ENCODE peak calls at places on chromosomes 6 and 20, in eight cellular contexts. F, R, C, Q, Y, W, Z and X are unnamed samples.

GRCh38 chr6:102763886-102764285 is 1370.4 kb downstream of the GRIK2 start:
- DNase-seq in F (no peak), Q (no peak), Z (no peak), W (no peak), Y (no peak), R (peak), C (no peak), X (no peak)

GRCh38 chr20:13507646-13508045 is 131.1 kb downstream of the TASP1 start:
- DNase-seq in Y (no peak), C (no peak), F (no peak), W (no peak), Z (no peak), Q (no peak), R (no peak), X (no peak)

GRCh38 chr6:53513519-53513966 is 31.4 kb downstream of the GCLC start:
- DNase-seq in Z (no peak), R (no peak), W (no peak), Q (no peak), F (no peak), Y (no peak), C (no peak), X (no peak)

GRCh38 chr6:13681305-13682061 is 30.2 kb downstream of the RANBP9 start:
- DNase-seq in W (no peak), C (no peak), Y (no peak), Q (no peak), R (no peak), F (no peak), Z (no peak), X (no peak)

GRCh38 chr6:128487746-128488145 is 32.7 kb downstream of the PTPRK start:
- DNase-seq in C (peak), Y (no peak), F (no peak), W (no peak), Q (no peak), Z (no peak), R (no peak), X (no peak)

GRCh38 chr6:44179072-44179536 is 20.5 kb downstream of the CAPN11 start:
- DNase-seq in Z (no peak), Y (no peak), Q (no peak), W (no peak), F (peak), R (peak), C (peak), X (no peak)

GRCh38 chr6:151576658-151577057 is 82.8 kb downstream of the CCDC170 start:
- DNase-seq in R (no peak), F (no peak), Q (no peak), W (no peak), C (no peak), Y (peak), Z (no peak), X (no peak)

GRCh38 chr6:127514396-127515227 is 4.5 kb downstream of the MTCL3 start:
- DNase-seq in W (no peak), Z (no peak), Y (peak), F (no peak), C (peak), Q (peak), R (no peak), X (peak)

GRCh38 chr6:15509335-15509933 is 153.4 kb downstream of the DTNBP1 start:
- DNase-seq in C (peak), W (no peak), F (no peak), Z (no peak), Q (no peak), Y (no peak), R (peak), X (no peak)

GRCh38 chr20:32635764-32636163 is 38.0 kb downstream of the C20orf203 start:
- DNase-seq in Q (no peak), F (no peak), C (peak), Z (no peak), Y (no peak), R (no peak), W (no peak), X (no peak)

GRCh38 chr20:22796465-22797077 is 212.2 kb upstream of the FOXA2 start:
- DNase-seq in Q (no peak), C (peak), W (no peak), Y (no peak), Z (peak), F (no peak), R (peak), X (no peak)

GRCh38 chr6:170174124-170174770 is 116.6 kb downstream of the DLL1 start:
- DNase-seq in R (no peak), Q (no peak), Z (no peak), C (no peak), W (no peak), Y (no peak), F (no peak), X (no peak)

GRCh38 chr20:4303136-4303535 is 287.8 kb upstream of the RNF24 start:
- DNase-seq in C (no peak), F (no peak), R (no peak), Y (no peak), W (no peak), Q (no peak), Z (no peak), X (no peak)

GRCh38 chr20:61364147-61364546 is 112.1 kb downstream of the CDH4 start:
- DNase-seq in Z (no peak), Q (no peak), C (no peak), F (no peak), Y (no peak), W (no peak), R (no peak), X (no peak)

GRCh38 chr6:79671605-79672266 is 40.6 kb downstream of the SH3BGRL2 start:
- DNase-seq in F (peak), Q (peak), Z (no peak), R (peak), C (peak), Y (no peak), W (no peak), X (peak)

GRCh38 chr20:44405246-44405645 is 49.7 kb downstream of the HNF4A start:
- DNase-seq in Y (no peak), F (no peak), R (no peak), Q (no peak), Z (no peak), W (no peak), C (no peak), X (no peak)

GRCh38 chr6:53833147-53833546 is 38.3 kb downstream of the LRRC1 start:
- DNase-seq in R (no peak), C (peak), F (no peak), Y (no peak), W (no peak), Q (no peak), Z (no peak), X (no peak)

GRCh38 chr6:38678178-38678760 is 24.7 kb downstream of the GLO1 start:
- DNase-seq in F (no peak), R (no peak), Q (no peak), C (no peak), Z (no peak), W (no peak), Y (no peak), X (no peak)

GRCh38 chr20:59273699-59274380 is 26.6 kb upstream of the EDN3 start:
- DNase-seq in Z (no peak), F (no peak), Y (no peak), W (no peak), R (no peak), Q (no peak), C (no peak), X (no peak)

GRCh38 chr6:13508711-13509705 is 21.6 kb upstream of the GFOD1 start:
- DNase-seq in Q (no peak), C (no peak), R (peak), Y (no peak), Z (peak), F (no peak), W (no peak), X (no peak)

GRCh38 chr6:7723041-7723447 is 2.9 kb upstream of the BMP6 start:
- DNase-seq in F (peak), C (peak), Y (peak), R (peak), W (no peak), Z (peak), Q (peak), X (peak)

GRCh38 chr20:47125553-47126373 is 230.7 kb downstream of the ZMYND8 start:
- DNase-seq in C (peak), Q (no peak), W (no peak), F (no peak), Y (no peak), Z (no peak), R (no peak), X (no peak)

GRCh38 chr6:117906905-117907599 is at the start of gene SLC35F1:
- DNase-seq in Y (peak), W (no peak), Q (peak), F (peak), C (peak), Z (no peak), R (peak), X (peak)

GRCh38 chr6:108947114-108947854 is 99.1 kb downstream of the ARMC2 start:
- DNase-seq in F (no peak), Y (no peak), Q (no peak), R (peak), Z (peak), W (no peak), C (peak), X (no peak)

GRCh38 chr20:44495802-44496481 is 20.3 kb downstream of the TTPAL start:
- DNase-seq in Q (no peak), W (no peak), C (peak), R (peak), Y (no peak), F (peak), Z (peak), X (peak)

GRCh38 chr6:168089186-168090063 is 10.4 kb upstream of the FRMD1 start:
- DNase-seq in F (no peak), Z (no peak), Y (no peak), Q (no peak), C (no peak), R (peak), W (no peak), X (no peak)

GRCh38 chr6:63352587-63353281 is 33.0 kb upstream of the LGSN start:
- DNase-seq in W (no peak), Z (no peak), Q (no peak), Y (no peak), C (peak), R (peak), F (peak), X (no peak)

GRCh38 chr20:20083796-20084195 is 31.5 kb downstream of the CFAP61 start:
- DNase-seq in Y (no peak), F (peak), C (peak), Q (no peak), W (no peak), Z (no peak), R (peak), X (no peak)

GRCh38 chr20:20611165-20611564 is 101.3 kb downstream of the RALGAPA2 start:
- DNase-seq in R (no peak), W (no peak), Q (no peak), F (no peak), Y (no peak), Z (no peak), C (no peak), X (no peak)

GRCh38 chr6:7229376-7230326 is 83.3 kb downstream of the SSR1 start:
- DNase-seq in Z (no peak), Y (no peak), F (no peak), C (no peak), R (no peak), W (no peak), Q (no peak), X (no peak)

GRCh38 chr20:5663396-5663795 is 86.8 kb upstream of the SHLD1 start:
- DNase-seq in W (no peak), C (no peak), Z (no peak), R (no peak), Q (no peak), Y (no peak), F (no peak), X (no peak)

GRCh38 chr20:14824996-14825395 is 487.6 kb upstream of the FLRT3 start:
- DNase-seq in Z (no peak), F (no peak), W (no peak), Q (no peak), Y (no peak), R (no peak), C (no peak), X (no peak)

GRCh38 chr6:134797400-134798113 is 152.3 kb downstream of the ALDH8A1 start:
- DNase-seq in Q (no peak), F (no peak), R (no peak), C (no peak), W (no peak), Z (no peak), Y (no peak), X (no peak)